ENCODE peak calls at places on chromosomes 2 and 18, in five cellular contexts. X is DMS153, Z is EH, C is brain microvascular endothelial cell, G is ecto neural progenitor cell. R is an unnamed sample.

GRCh38 chr2:174085781-174086180 is 120.6 kb upstream of the SP3 start:
- DNase-seq in G (no peak), X (no peak), C (no peak), Z (no peak), R (no peak)

GRCh38 chr2:11466307-11467125 is 555 bp upstream of the E2F6 start:
- DNase-seq in Z (no peak), G (no peak), C (no peak), X (no peak), R (no peak)

GRCh38 chr2:7517122-7517487 is 599.9 kb downstream of the RNF144A start:
- DNase-seq in C (no peak), G (no peak), X (no peak), Z (peak; percentile 9), R (no peak)

GRCh38 chr2:43178602-43179542 is 47.5 kb downstream of the ZFP36L2 start:
- DNase-seq in Z (peak; percentile 78), G (peak; percentile 71), X (peak; percentile 42), C (peak; percentile 73), R (peak; percentile 84)

GRCh38 chr2:180692322-180692721 is 288.1 kb upstream of the UBE2E3 start:
- DNase-seq in X (no peak), Z (no peak), C (no peak), G (no peak), R (no peak)

GRCh38 chr18:33751613-33752221 is 173.7 kb downstream of the ASXL3 start:
- DNase-seq in G (no peak), Z (no peak), C (no peak), X (peak; percentile 68), R (no peak)

GRCh38 chr2:68767031-68767961 is 32.7 kb downstream of the ARHGAP25 start:
- DNase-seq in G (no peak), Z (no peak), X (peak; percentile 62), C (no peak), R (no peak)

GRCh38 chr18:49786019-49786720 is 27.2 kb downstream of the ACAA2 start:
- DNase-seq in X (no peak), C (no peak), G (no peak), Z (no peak), R (no peak)

GRCh38 chr2:153872311-153873061 is 764 bp downstream of the GALNT13 start:
- DNase-seq in Z (no peak), G (peak; percentile 58), C (no peak), X (no peak), R (peak; percentile 15)

GRCh38 chr2:11154460-11155325 is 574 bp upstream of the SLC66A3 start:
- DNase-seq in C (peak; percentile 95), G (peak; percentile 99), Z (peak; percentile 97), X (peak; percentile 86), R (peak; percentile 99)

GRCh38 chr2:74094291-74094690 is 53.4 kb downstream of the BOLA3 start:
- DNase-seq in C (no peak), G (no peak), Z (no peak), X (no peak), R (no peak)

GRCh38 chr2:157194097-157194688 is 63.3 kb upstream of the GALNT5 start:
- DNase-seq in Z (peak; percentile 71), C (peak; percentile 67), G (no peak), X (peak; percentile 42), R (no peak)

GRCh38 chr2:1707771-1708351 is 36.5 kb downstream of the PXDN start:
- DNase-seq in C (peak; percentile 57), X (peak; percentile 23), Z (peak; percentile 98), G (peak; percentile 74), R (peak; percentile 93)

GRCh38 chr18:73365018-73365417 is 497.2 kb upstream of the NETO1 start:
- DNase-seq in X (no peak), C (peak; percentile 72), Z (peak; percentile 44), G (no peak), R (no peak)

GRCh38 chr18:45588831-45589558 is 26.3 kb upstream of the SLC14A2 start:
- DNase-seq in G (no peak), X (no peak), C (no peak), Z (peak; percentile 83), R (no peak)

GRCh38 chr2:240136671-240137292 is 677 bp upstream of the COPS9 start:
- DNase-seq in C (no peak), Z (no peak), X (no peak), G (peak; percentile 30), R (no peak)

GRCh38 chr2:96710985-96711384 is 28.9 kb downstream of the LMAN2L start:
- DNase-seq in X (no peak), Z (no peak), C (no peak), G (no peak), R (no peak)

GRCh38 chr2:217142649-217143266 is 282.9 kb upstream of the TNP1 start:
- DNase-seq in G (no peak), X (no peak), Z (peak; percentile 33), C (peak; percentile 38), R (no peak)

GRCh38 chr2:232525796-232526195 is at the start of gene CHRND:
- DNase-seq in C (no peak), Z (peak; percentile 10), X (no peak), G (no peak), R (no peak)

GRCh38 chr18:52007109-52007508 is 332.9 kb upstream of the DCC start:
- DNase-seq in X (no peak), Z (no peak), C (no peak), G (no peak), R (no peak)

GRCh38 chr2:189633392-189633811 is 27.9 kb upstream of the ASNSD1 start:
- DNase-seq in C (no peak), G (no peak), X (no peak), Z (no peak), R (no peak)

GRCh38 chr2:85611217-85611704 is 605 bp downstream of the C2orf68 start:
- DNase-seq in G (no peak), C (no peak), Z (peak; percentile 12), X (no peak), R (no peak)

GRCh38 chr2:210302326-210302725 is 12.6 kb downstream of the MYL1 start:
- DNase-seq in Z (peak; percentile 6), C (no peak), X (no peak), G (no peak), R (no peak)

GRCh38 chr18:60146220-60146960 is 226.2 kb downstream of the MC4R start:
- DNase-seq in C (peak; percentile 31), G (no peak), Z (no peak), X (no peak), R (no peak)

GRCh38 chr2:79723830-79724229 is 211.0 kb downstream of the CTNNA2 start:
- DNase-seq in Z (peak; percentile 99), C (peak; percentile 76), X (no peak), G (no peak), R (no peak)

GRCh38 chr2:75540994-75541393 is 19.7 kb downstream of the EVA1A start:
- DNase-seq in Z (peak; percentile 34), C (no peak), G (no peak), X (no peak), R (no peak)

GRCh38 chr18:59980052-59980668 is 80.4 kb downstream of the PMAIP1 start:
- DNase-seq in X (no peak), C (no peak), Z (no peak), G (no peak), R (no peak)

GRCh38 chr2:208607694-208608093 is 201.1 kb downstream of the PTH2R start:
- DNase-seq in G (no peak), C (no peak), X (peak; percentile 47), Z (no peak), R (no peak)

GRCh38 chr2:66771359-66771978 is 336.5 kb downstream of the MEIS1 start:
- DNase-seq in G (no peak), X (no peak), C (no peak), Z (peak; percentile 49), R (no peak)

GRCh38 chr2:3189076-3189591 is 188.5 kb downstream of the EIPR1 start:
- DNase-seq in Z (no peak), X (peak; percentile 58), C (no peak), G (no peak), R (no peak)

GRCh38 chr18:59769105-59769865 is 72.1 kb upstream of the CCBE1 start:
- DNase-seq in Z (peak; percentile 70), G (no peak), X (no peak), C (no peak), R (no peak)

GRCh38 chr2:241767464-241768250 is 9.0 kb upstream of the GAL3ST2 start:
- DNase-seq in Z (no peak), C (no peak), X (no peak), G (peak; percentile 46), R (no peak)

GRCh38 chr2:224894356-224894755 is 147.9 kb downstream of the DOCK10 start:
- DNase-seq in C (no peak), Z (no peak), X (no peak), G (no peak), R (no peak)

GRCh38 chr2:27494944-27495554 is at the start of gene FNDC4:
- DNase-seq in Z (peak; percentile 31), X (no peak), G (peak; percentile 81), C (no peak), R (peak; percentile 54)

GRCh38 chr2:97714950-97715652 is 1.7 kb downstream of the ZAP70 start:
- DNase-seq in Z (no peak), G (no peak), X (no peak), C (no peak), R (peak; percentile 13)